ENCODE peak calls at places on chromosome 4, in nine cellular contexts. T is MCF 10A, S is ovary, Z is ureter, I is HS-5, P is adrenal gland, V is HTR-8/SVneo, U is NCI-H1105, H is GM04504. G is an unnamed sample.

GRCh38 chr4:99207911-99208718 is 10.9 kb downstream of the ADH6 start:
- DNase-seq in T (no peak), S (no peak), Z (no peak), I (no peak), P (no peak), V (no peak), U (no peak), H (no peak), G (no peak)

GRCh38 chr4:145842224-145842887 is 96.3 kb downstream of the ZNF827 start:
- DNase-seq in T (peak), S (no peak), Z (no peak), I (no peak), P (no peak), V (no peak), U (no peak), H (no peak), G (no peak)

GRCh38 chr4:128913228-128913627 is 103.7 kb downstream of the JADE1 start:
- DNase-seq in T (no peak), S (no peak), Z (no peak), I (no peak), P (no peak), V (no peak), U (no peak), H (no peak), G (no peak)

GRCh38 chr4:77021614-77022089 is 54.1 kb downstream of the CCNI start:
- DNase-seq in T (peak), S (peak), Z (peak), I (no peak), P (no peak), V (no peak), U (no peak), H (peak), G (no peak)

GRCh38 chr4:62709618-62710252 is 1509.6 kb downstream of the ADGRL3 start:
- DNase-seq in T (peak), S (no peak), Z (no peak), I (peak), P (no peak), V (peak), U (no peak), H (no peak), G (peak)

GRCh38 chr4:1728061-1728980 is 7.0 kb downstream of the TACC3 start:
- DNase-seq in T (no peak), S (no peak), Z (no peak), I (no peak), P (no peak), V (no peak), U (no peak), H (no peak), G (no peak)

GRCh38 chr4:95255396-95256107 is 293.2 kb downstream of the UNC5C start:
- DNase-seq in T (peak), S (no peak), Z (no peak), I (no peak), P (no peak), V (peak), U (no peak), H (no peak), G (peak)

GRCh38 chr4:54663181-54663580 is 5.4 kb downstream of the KIT start:
- DNase-seq in T (no peak), S (no peak), Z (no peak), I (no peak), P (no peak), V (no peak), U (no peak), H (no peak), G (no peak)

GRCh38 chr4:38659346-38659745 is 4.7 kb upstream of the KLF3 start:
- DNase-seq in T (no peak), S (no peak), Z (no peak), I (no peak), P (no peak), V (no peak), U (no peak), H (no peak), G (no peak)

GRCh38 chr4:25161599-25161960 is 1.3 kb upstream of the SEPSECS start:
- DNase-seq in T (peak), S (no peak), Z (no peak), I (no peak), P (no peak), V (no peak), U (no peak), H (no peak), G (peak)

GRCh38 chr4:80049402-80049801 is 23.6 kb downstream of the ANTXR2 start:
- DNase-seq in T (no peak), S (no peak), Z (no peak), I (no peak), P (no peak), V (no peak), U (no peak), H (no peak), G (no peak)

GRCh38 chr4:2689825-2690700 is 66.1 kb downstream of the TNIP2 start:
- DNase-seq in T (no peak), S (no peak), Z (no peak), I (no peak), P (no peak), V (no peak), U (no peak), H (no peak), G (no peak)

GRCh38 chr4:142558851-142559250 is 287.2 kb downstream of the INPP4B start:
- DNase-seq in T (no peak), S (no peak), Z (no peak), I (no peak), P (no peak), V (peak), U (no peak), H (peak), G (no peak)

GRCh38 chr4:163611172-163611571 is 116.7 kb downstream of the TMA16 start:
- DNase-seq in T (no peak), S (no peak), Z (no peak), I (no peak), P (no peak), V (no peak), U (no peak), H (no peak), G (no peak)

GRCh38 chr4:26105815-26106699 is 192.0 kb downstream of the SMIM20 start:
- DNase-seq in T (peak), S (no peak), Z (no peak), I (no peak), P (no peak), V (peak), U (no peak), H (no peak), G (peak)

GRCh38 chr4:48483777-48484493 is 792 bp downstream of the SLC10A4 start:
- DNase-seq in T (no peak), S (no peak), Z (no peak), I (no peak), P (no peak), V (no peak), U (no peak), H (no peak), G (no peak)

GRCh38 chr4:147160908-147161513 is 215.3 kb upstream of the TTC29 start:
- DNase-seq in T (peak), S (no peak), Z (no peak), I (peak), P (no peak), V (peak), U (no peak), H (peak), G (peak)

GRCh38 chr4:1354136-1354982 is 7.4 kb downstream of the UVSSA start:
- DNase-seq in T (no peak), S (no peak), Z (no peak), I (no peak), P (no peak), V (no peak), U (no peak), H (no peak), G (no peak)

G was measured in mammary epithelial cell.